ENCODE peak calls at places on chromosomes 13 and 19, in four cellular contexts. O, Z, G and E are unnamed samples. For H3K36me3, the result is how much of the 10 kb centered on the place peaks cover.

GRCh38 chr13:45068036-45069001 is 52.0 kb upstream of the GTF2F2 start:
- DNase-seq in O (no peak), Z (no peak), G (no peak), E (no peak)

GRCh38 chr19:35665604-35666003 is 713 bp upstream of the UPK1A start:
- DNase-seq in Z (no peak), O (no peak), G (no peak), E (no peak)

GRCh38 chr13:59332966-59333365 is 830.8 kb downstream of the DIAPH3 start:
- DNase-seq in G (no peak), O (no peak), Z (no peak), E (no peak)

GRCh38 chr19:47390533-47391488 is 28.5 kb downstream of the MEIS3 start:
- DNase-seq in O (no peak), Z (no peak), G (no peak), E (no peak)

GRCh38 chr13:19181021-19181620 is 503 bp downstream of the TUBA3C start:
- DNase-seq in O (no peak), G (no peak), Z (no peak), E (no peak)

GRCh38 chr19:6062961-6063575 is 47.2 kb downstream of the RFX2 start:
- DNase-seq in G (no peak), Z (no peak), O (no peak), E (no peak)

GRCh38 chr19:44745386-44745831 is 3.1 kb upstream of the BCL3 start:
- DNase-seq in G (peak), O (no peak), Z (no peak), E (peak)

GRCh38 chr13:112014857-112015256 is 52.1 kb upstream of the SOX1 start:
- DNase-seq in Z (no peak), O (no peak), G (no peak), E (no peak)

GRCh38 chr13:98664047-98664446 is 87.1 kb upstream of the STK24 start:
- DNase-seq in O (no peak), G (no peak), Z (no peak), E (peak)

GRCh38 chr13:100454876-100455275 is 133.7 kb downstream of the GGACT start:
- DNase-seq in O (no peak), Z (no peak), G (no peak), E (no peak)

GRCh38 chr13:102440259-102440936 is 38.5 kb upstream of the FGF14 start:
- DNase-seq in Z (no peak), O (no peak), G (no peak), E (peak)

GRCh38 chr13:105998233-105998550 is 537.3 kb downstream of the EFNB2 start:
- DNase-seq in G (no peak), Z (no peak), O (no peak), E (no peak)

GRCh38 chr13:78603240-78603947 is at the start of gene POU4F1:
- DNase-seq in Z (no peak), O (peak), G (no peak), E (peak)

GRCh38 chr19:7869910-7870511 is 4.2 kb downstream of the PRR36 start:
- DNase-seq in Z (peak), O (peak), G (peak), E (peak)

GRCh38 chr13:47027797-47028437 is 131.1 kb upstream of the HTR2A start:
- DNase-seq in Z (no peak), G (no peak), O (no peak), E (no peak)

GRCh38 chr19:6264803-6265202 is 15.0 kb downstream of the MLLT1 start:
- DNase-seq in Z (no peak), G (no peak), O (no peak), E (no peak)

GRCh38 chr13:101139076-101139475 is 277.2 kb downstream of the NALCN start:
- DNase-seq in Z (no peak), O (no peak), G (no peak), E (no peak)

GRCh38 chr13:99968521-99969367 is 2.8 kb downstream of the ZIC5 start:
- DNase-seq in Z (no peak), O (no peak), G (no peak), E (no peak)

GRCh38 chr19:1278713-1279112 is 3.4 kb downstream of the FAM174C start:
- DNase-seq in Z (no peak), G (no peak), O (no peak), E (no peak)
- H3K36me3 ChIP-seq in Z (under half), G (under half), O (under half), E (under half)

GRCh38 chr19:38717051-38717450 is 27.2 kb downstream of the CAPN12 start:
- DNase-seq in Z (no peak), G (no peak), O (no peak), E (no peak)

GRCh38 chr19:38718747-38719543 is 25.3 kb downstream of the CAPN12 start:
- DNase-seq in G (peak), Z (no peak), O (no peak), E (peak)

GRCh38 chr19:38715540-38715939 is 28.7 kb downstream of the CAPN12 start:
- DNase-seq in G (peak), Z (no peak), O (no peak), E (no peak)

GRCh38 chr19:38719761-38720558 is 24.3 kb downstream of the CAPN12 start:
- DNase-seq in O (no peak), G (no peak), Z (no peak), E (peak)

GRCh38 chr19:38717855-38718254 is 26.4 kb downstream of the CAPN12 start:
- DNase-seq in O (no peak), Z (no peak), G (no peak), E (no peak)
- H3K36me3 ChIP-seq in O (half or more), Z (under half), G (half or more), E (half or more)

GRCh38 chr19:57689750-57690149 is 8.0 kb downstream of the ZNF551 start:
- DNase-seq in Z (no peak), O (no peak), G (no peak), E (no peak)
- H3K36me3 ChIP-seq in Z (under half), O (under half), G (under half), E (half or more)

DNA sequence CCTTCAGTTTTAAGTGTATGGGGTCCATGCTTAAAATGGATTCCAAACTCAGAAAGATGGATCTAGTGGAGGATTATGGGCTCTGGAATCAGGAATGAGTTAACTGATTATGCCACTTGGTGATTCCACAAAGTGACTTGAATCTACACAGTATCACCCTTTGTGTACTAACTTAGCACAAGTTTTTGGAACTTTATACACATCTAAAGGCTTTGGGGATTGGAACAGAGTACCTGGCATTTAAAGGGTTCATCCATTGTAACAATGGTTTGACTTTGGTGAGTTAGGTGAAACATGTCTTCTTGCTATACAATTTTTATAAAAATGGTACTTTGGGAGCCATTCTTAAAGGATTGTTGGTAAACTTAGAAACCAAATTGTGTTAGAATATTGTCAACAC is 1.1 kb downstream of the RPL21 start:
- DNase-seq in Z (no peak), O (no peak), G (no peak), E (no peak)
- H3K36me3 ChIP-seq in Z (under half), O (under half), G (under half), E (half or more)

GRCh38 chr19:535017-535835 is 3.7 kb downstream of the CDC34 start:
- DNase-seq in Z (no peak), G (no peak), O (no peak), E (no peak)
- H3K36me3 ChIP-seq in Z (under half), G (under half), O (under half), E (under half)

GRCh38 chr19:38149597-38149996 is 74.4 kb downstream of the DPF1 start:
- DNase-seq in O (no peak), Z (no peak), G (no peak), E (no peak)
- H3K36me3 ChIP-seq in O (under half), Z (under half), G (under half), E (under half)

DNA sequence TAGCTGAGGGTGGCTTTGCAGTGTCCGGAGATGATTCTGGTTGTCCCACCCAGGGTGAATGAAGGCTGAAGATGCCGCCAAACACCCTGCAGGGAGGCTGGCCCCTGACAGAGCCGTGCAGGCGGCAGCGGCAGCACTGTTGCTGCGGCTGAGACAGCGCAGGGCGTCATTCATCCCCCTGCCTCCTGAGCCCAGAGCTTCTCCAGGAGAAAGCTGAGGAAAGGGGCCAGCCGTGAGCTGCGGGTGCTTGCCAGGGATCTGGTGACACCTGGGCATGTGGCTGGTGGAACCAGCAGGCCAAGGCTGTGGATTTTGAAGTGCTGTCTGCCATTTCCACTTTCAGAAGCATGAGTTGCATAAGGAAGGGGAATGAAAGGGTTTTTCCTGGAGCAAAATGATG is 22.5 kb downstream of the TFDP1 start:
- DNase-seq in G (no peak), Z (no peak), O (no peak), E (no peak)
- H3K36me3 ChIP-seq in G (under half), Z (under half), O (under half), E (under half)

DNA sequence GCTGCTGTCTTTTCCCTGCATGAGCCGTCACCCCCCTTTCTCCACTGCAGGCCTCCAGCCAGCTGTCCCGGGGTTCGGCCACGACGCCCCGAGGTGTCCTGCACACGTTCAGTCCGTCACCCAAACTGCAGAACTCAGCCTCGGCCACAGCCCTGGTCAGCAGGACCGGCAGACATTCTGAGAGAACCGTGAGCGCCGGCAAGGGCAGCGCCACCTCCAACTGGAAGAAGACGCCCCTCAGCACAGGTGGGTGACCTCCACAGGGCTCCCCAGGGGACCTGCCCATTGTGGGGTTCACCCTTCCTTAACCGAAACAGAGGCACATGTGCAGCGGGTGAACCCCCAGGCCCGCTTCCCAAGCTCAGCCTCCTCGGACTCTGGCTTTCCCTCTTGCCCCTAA is 13.1 kb downstream of the TSSK6 start:
- DNase-seq in O (no peak), Z (no peak), G (no peak), E (no peak)
- H3K36me3 ChIP-seq in O (half or more), Z (under half), G (half or more), E (half or more)

DNA sequence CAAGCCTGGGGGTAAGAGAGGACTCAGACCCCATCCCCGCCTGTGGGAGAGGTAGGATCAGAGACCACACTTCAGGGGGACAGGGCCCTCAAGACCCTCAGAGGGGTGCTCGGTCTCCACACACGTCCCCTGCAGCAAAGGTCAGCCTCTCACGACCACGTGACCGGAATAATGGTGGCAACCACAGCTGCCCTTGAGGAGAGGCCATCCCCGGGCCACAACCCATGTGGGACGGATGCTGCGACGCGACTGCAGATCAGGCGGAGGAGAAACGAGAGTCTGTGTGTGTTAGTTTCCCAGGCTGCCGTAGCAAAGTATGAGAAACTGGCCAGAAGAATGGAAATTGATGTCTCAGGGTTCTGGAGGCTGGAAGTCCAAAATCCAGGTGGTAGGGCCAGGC is 8.9 kb downstream of the MED25 start:
- DNase-seq in G (no peak), O (no peak), Z (no peak), E (no peak)
- H3K36me3 ChIP-seq in G (under half), O (under half), Z (under half), E (under half)

DNA sequence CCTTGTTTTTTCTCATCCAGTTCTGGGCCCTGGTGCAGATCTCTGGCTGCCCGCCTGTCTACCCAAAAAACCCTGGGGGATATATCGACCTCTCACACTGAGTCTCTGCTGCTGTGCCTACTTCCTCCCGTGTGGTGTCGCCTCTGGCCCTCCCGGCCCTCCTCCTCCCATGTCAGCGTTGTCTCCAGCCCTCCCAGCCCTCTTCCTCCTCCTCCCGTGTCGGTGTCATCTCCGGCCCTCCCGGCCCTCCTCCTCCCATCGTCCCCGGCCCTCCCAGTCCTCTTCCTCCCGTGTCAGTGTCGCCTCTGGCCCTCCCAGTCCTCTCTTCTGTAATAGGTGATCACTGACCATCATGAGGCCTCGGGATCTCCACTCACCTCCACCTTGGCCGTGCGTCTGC is 81.8 kb downstream of the GPR12 start:
- DNase-seq in O (no peak), G (no peak), Z (no peak), E (no peak)
- H3K36me3 ChIP-seq in O (under half), G (under half), Z (under half), E (under half)